ENCODE peak calls at places on chromosomes 3 and 15, in eight cellular contexts. One of them, this sample, is unnamed.

GRCh38 chr15:66851226-66852063 is 149.4 kb downstream of the SMAD6 start:
- DNase-seq in endothelial cell: peak
- DNase-seq in pancreas: peak
- DNase-seq in adipocyte: peak
- DNase-seq in RKO: peak
- DNase-seq in AG20443: peak
- DNase-seq in epithelial cell of proximal tubule: no peak
- DNase-seq in HTR-8/SVneo: peak
- DNase-seq in this sample: peak

GRCh38 chr3:30443756-30444673 is 162.4 kb upstream of the TGFBR2 start:
- DNase-seq in endothelial cell: no peak
- DNase-seq in HTR-8/SVneo: peak
- DNase-seq in adipocyte: peak
- DNase-seq in pancreas: no peak
- DNase-seq in AG20443: no peak
- DNase-seq in epithelial cell of proximal tubule: no peak
- DNase-seq in RKO: no peak
- DNase-seq in this sample: no peak

GRCh38 chr15:68585574-68586273 is 6.9 kb downstream of the CORO2B start:
- DNase-seq in AG20443: no peak
- DNase-seq in HTR-8/SVneo: no peak
- DNase-seq in RKO: no peak
- DNase-seq in adipocyte: no peak
- DNase-seq in endothelial cell: no peak
- DNase-seq in pancreas: no peak
- DNase-seq in epithelial cell of proximal tubule: no peak
- DNase-seq in this sample: no peak

GRCh38 chr3:12822725-12823373 is 18.5 kb downstream of the RPL32 start:
- DNase-seq in RKO: peak
- DNase-seq in endothelial cell: no peak
- DNase-seq in HTR-8/SVneo: peak
- DNase-seq in AG20443: no peak
- DNase-seq in epithelial cell of proximal tubule: no peak
- DNase-seq in pancreas: no peak
- DNase-seq in adipocyte: peak
- DNase-seq in this sample: no peak

GRCh38 chr3:53229171-53229570 is 26.7 kb downstream of the TKT start:
- DNase-seq in pancreas: no peak
- DNase-seq in AG20443: no peak
- DNase-seq in endothelial cell: no peak
- DNase-seq in epithelial cell of proximal tubule: no peak
- DNase-seq in HTR-8/SVneo: no peak
- DNase-seq in RKO: no peak
- DNase-seq in adipocyte: no peak
- DNase-seq in this sample: no peak

GRCh38 chr15:38076806-38077205 is 142.4 kb downstream of the TMCO5A start:
- DNase-seq in HTR-8/SVneo: no peak
- DNase-seq in epithelial cell of proximal tubule: no peak
- DNase-seq in RKO: no peak
- DNase-seq in AG20443: no peak
- DNase-seq in endothelial cell: no peak
- DNase-seq in pancreas: no peak
- DNase-seq in adipocyte: no peak
- DNase-seq in this sample: no peak

GRCh38 chr3:53804697-53805462 is 41.3 kb downstream of the CHDH start:
- DNase-seq in endothelial cell: no peak
- DNase-seq in HTR-8/SVneo: peak
- DNase-seq in pancreas: no peak
- DNase-seq in epithelial cell of proximal tubule: no peak
- DNase-seq in AG20443: peak
- DNase-seq in adipocyte: peak
- DNase-seq in RKO: peak
- DNase-seq in this sample: peak

GRCh38 chr3:134028486-134029255 is 1.1 kb downstream of the SLCO2A1 start:
- DNase-seq in RKO: no peak
- DNase-seq in endothelial cell: no peak
- DNase-seq in HTR-8/SVneo: no peak
- DNase-seq in pancreas: no peak
- DNase-seq in epithelial cell of proximal tubule: no peak
- DNase-seq in AG20443: no peak
- DNase-seq in adipocyte: no peak
- DNase-seq in this sample: no peak

GRCh38 chr3:129448187-129448895 is 8.3 kb downstream of the IFT122 start:
- DNase-seq in pancreas: peak
- DNase-seq in RKO: no peak
- DNase-seq in AG20443: no peak
- DNase-seq in HTR-8/SVneo: no peak
- DNase-seq in epithelial cell of proximal tubule: peak
- DNase-seq in endothelial cell: no peak
- DNase-seq in adipocyte: no peak
- DNase-seq in this sample: no peak

GRCh38 chr15:37078566-37078965 is 21.8 kb downstream of the MEIS2 start:
- DNase-seq in epithelial cell of proximal tubule: no peak
- DNase-seq in AG20443: no peak
- DNase-seq in adipocyte: no peak
- DNase-seq in pancreas: no peak
- DNase-seq in HTR-8/SVneo: no peak
- DNase-seq in RKO: no peak
- DNase-seq in endothelial cell: no peak
- DNase-seq in this sample: no peak

GRCh38 chr15:45254405-45255293 is 2.6 kb downstream of the SLC28A2 start:
- DNase-seq in AG20443: no peak
- DNase-seq in adipocyte: no peak
- DNase-seq in pancreas: no peak
- DNase-seq in epithelial cell of proximal tubule: no peak
- DNase-seq in endothelial cell: no peak
- DNase-seq in RKO: peak
- DNase-seq in HTR-8/SVneo: no peak
- DNase-seq in this sample: no peak

GRCh38 chr3:192494176-192494575 is 233.2 kb downstream of the FGF12 start:
- DNase-seq in HTR-8/SVneo: no peak
- DNase-seq in epithelial cell of proximal tubule: no peak
- DNase-seq in endothelial cell: no peak
- DNase-seq in RKO: no peak
- DNase-seq in pancreas: no peak
- DNase-seq in adipocyte: no peak
- DNase-seq in AG20443: no peak
- DNase-seq in this sample: no peak

GRCh38 chr3:63232764-63233396 is 45.2 kb upstream of the SYNPR start:
- DNase-seq in epithelial cell of proximal tubule: no peak
- DNase-seq in AG20443: peak
- DNase-seq in RKO: peak
- DNase-seq in HTR-8/SVneo: no peak
- DNase-seq in pancreas: no peak
- DNase-seq in adipocyte: peak
- DNase-seq in endothelial cell: no peak
- DNase-seq in this sample: no peak

GRCh38 chr3:61466357-61466756 is 95.0 kb upstream of the PTPRG start:
- DNase-seq in HTR-8/SVneo: no peak
- DNase-seq in adipocyte: no peak
- DNase-seq in RKO: no peak
- DNase-seq in AG20443: no peak
- DNase-seq in epithelial cell of proximal tubule: no peak
- DNase-seq in endothelial cell: no peak
- DNase-seq in pancreas: no peak
- DNase-seq in this sample: no peak

GRCh38 chr3:67551366-67552016 is 102.9 kb downstream of the SUCLG2 start:
- DNase-seq in adipocyte: no peak
- DNase-seq in HTR-8/SVneo: no peak
- DNase-seq in pancreas: no peak
- DNase-seq in AG20443: no peak
- DNase-seq in epithelial cell of proximal tubule: no peak
- DNase-seq in endothelial cell: no peak
- DNase-seq in RKO: no peak
- DNase-seq in this sample: no peak

GRCh38 chr3:197692641-197693040 is 44.1 kb downstream of the RUBCN start:
- DNase-seq in endothelial cell: no peak
- DNase-seq in epithelial cell of proximal tubule: no peak
- DNase-seq in HTR-8/SVneo: no peak
- DNase-seq in RKO: no peak
- DNase-seq in AG20443: no peak
- DNase-seq in adipocyte: peak
- DNase-seq in pancreas: no peak
- DNase-seq in this sample: no peak

GRCh38 chr15:52653451-52653964 is 25.7 kb downstream of the ATOSA start:
- DNase-seq in AG20443: peak
- DNase-seq in HTR-8/SVneo: peak
- DNase-seq in endothelial cell: no peak
- DNase-seq in epithelial cell of proximal tubule: peak
- DNase-seq in RKO: no peak
- DNase-seq in adipocyte: peak
- DNase-seq in pancreas: no peak
- DNase-seq in this sample: peak

GRCh38 chr3:24351779-24352469 is 142.7 kb downstream of the THRB start:
- DNase-seq in HTR-8/SVneo: no peak
- DNase-seq in AG20443: peak
- DNase-seq in pancreas: peak
- DNase-seq in endothelial cell: no peak
- DNase-seq in RKO: no peak
- DNase-seq in epithelial cell of proximal tubule: no peak
- DNase-seq in adipocyte: peak
- DNase-seq in this sample: no peak

GRCh38 chr15:52100807-52101206 is 11.8 kb downstream of the BCL2L10 start:
- DNase-seq in HTR-8/SVneo: no peak
- DNase-seq in RKO: peak
- DNase-seq in adipocyte: peak
- DNase-seq in epithelial cell of proximal tubule: peak
- DNase-seq in pancreas: no peak
- DNase-seq in AG20443: peak
- DNase-seq in endothelial cell: no peak
- DNase-seq in this sample: peak

GRCh38 chr15:62440731-62441130 is 275.6 kb upstream of the C2CD4B start:
- DNase-seq in HTR-8/SVneo: no peak
- DNase-seq in RKO: no peak
- DNase-seq in epithelial cell of proximal tubule: no peak
- DNase-seq in endothelial cell: no peak
- DNase-seq in AG20443: no peak
- DNase-seq in pancreas: no peak
- DNase-seq in adipocyte: no peak
- DNase-seq in this sample: no peak

GRCh38 chr3:23913182-23913581 is 3.6 kb downstream of the NKIRAS1 start:
- DNase-seq in adipocyte: no peak
- DNase-seq in HTR-8/SVneo: no peak
- DNase-seq in AG20443: no peak
- DNase-seq in endothelial cell: no peak
- DNase-seq in RKO: no peak
- DNase-seq in pancreas: no peak
- DNase-seq in epithelial cell of proximal tubule: no peak
- DNase-seq in this sample: no peak

GRCh38 chr3:74435631-74436030 is 178.8 kb downstream of the CNTN3 start:
- DNase-seq in adipocyte: no peak
- DNase-seq in epithelial cell of proximal tubule: no peak
- DNase-seq in endothelial cell: no peak
- DNase-seq in AG20443: no peak
- DNase-seq in pancreas: no peak
- DNase-seq in RKO: no peak
- DNase-seq in HTR-8/SVneo: no peak
- DNase-seq in this sample: no peak

GRCh38 chr3:62954579-62954978 is 79.4 kb upstream of the CADPS start:
- DNase-seq in HTR-8/SVneo: no peak
- DNase-seq in endothelial cell: no peak
- DNase-seq in AG20443: no peak
- DNase-seq in pancreas: no peak
- DNase-seq in epithelial cell of proximal tubule: no peak
- DNase-seq in adipocyte: no peak
- DNase-seq in RKO: no peak
- DNase-seq in this sample: no peak

GRCh38 chr3:41893977-41894376 is 67.9 kb downstream of the ULK4 start:
- DNase-seq in AG20443: peak
- DNase-seq in epithelial cell of proximal tubule: no peak
- DNase-seq in adipocyte: peak
- DNase-seq in RKO: peak
- DNase-seq in HTR-8/SVneo: peak
- DNase-seq in pancreas: no peak
- DNase-seq in endothelial cell: peak
- DNase-seq in this sample: no peak

GRCh38 chr3:115788921-115789470 is 165.7 kb downstream of the GAP43 start:
- DNase-seq in epithelial cell of proximal tubule: peak
- DNase-seq in HTR-8/SVneo: peak
- DNase-seq in adipocyte: peak
- DNase-seq in RKO: peak
- DNase-seq in AG20443: peak
- DNase-seq in endothelial cell: no peak
- DNase-seq in pancreas: no peak
- DNase-seq in this sample: peak

GRCh38 chr15:34582461-34583357 is 742 bp downstream of the GOLGA8B start:
- DNase-seq in adipocyte: peak
- DNase-seq in HTR-8/SVneo: peak
- DNase-seq in pancreas: peak
- DNase-seq in RKO: peak
- DNase-seq in AG20443: peak
- DNase-seq in endothelial cell: peak
- DNase-seq in epithelial cell of proximal tubule: no peak
- DNase-seq in this sample: no peak

GRCh38 chr3:129068291-129068886 is 7.8 kb downstream of the GP9 start:
- DNase-seq in HTR-8/SVneo: no peak
- DNase-seq in endothelial cell: no peak
- DNase-seq in AG20443: no peak
- DNase-seq in pancreas: no peak
- DNase-seq in adipocyte: no peak
- DNase-seq in epithelial cell of proximal tubule: no peak
- DNase-seq in RKO: no peak
- DNase-seq in this sample: no peak

GRCh38 chr3:100602506-100603444 is 6.6 kb upstream of the ADGRG7 start:
- DNase-seq in AG20443: no peak
- DNase-seq in RKO: no peak
- DNase-seq in HTR-8/SVneo: no peak
- DNase-seq in pancreas: no peak
- DNase-seq in endothelial cell: no peak
- DNase-seq in adipocyte: no peak
- DNase-seq in epithelial cell of proximal tubule: no peak
- DNase-seq in this sample: no peak

GRCh38 chr3:195209836-195210551 is 61.0 kb downstream of the XXYLT1 start:
- DNase-seq in endothelial cell: no peak
- DNase-seq in RKO: no peak
- DNase-seq in adipocyte: peak
- DNase-seq in epithelial cell of proximal tubule: no peak
- DNase-seq in AG20443: peak
- DNase-seq in HTR-8/SVneo: no peak
- DNase-seq in pancreas: no peak
- DNase-seq in this sample: no peak

GRCh38 chr15:70775160-70775559 is 11.8 kb upstream of the UACA start:
- DNase-seq in epithelial cell of proximal tubule: peak
- DNase-seq in RKO: peak
- DNase-seq in AG20443: peak
- DNase-seq in adipocyte: peak
- DNase-seq in pancreas: no peak
- DNase-seq in HTR-8/SVneo: peak
- DNase-seq in endothelial cell: no peak
- DNase-seq in this sample: no peak

GRCh38 chr3:67000006-67000405 is 1.9 kb downstream of the KBTBD8 start:
- DNase-seq in HTR-8/SVneo: no peak
- DNase-seq in pancreas: no peak
- DNase-seq in AG20443: no peak
- DNase-seq in epithelial cell of proximal tubule: peak
- DNase-seq in adipocyte: no peak
- DNase-seq in RKO: peak
- DNase-seq in endothelial cell: no peak
- DNase-seq in this sample: peak

GRCh38 chr3:188296761-188297689 is 143.1 kb downstream of the LPP start:
- DNase-seq in AG20443: peak
- DNase-seq in adipocyte: peak
- DNase-seq in HTR-8/SVneo: peak
- DNase-seq in pancreas: peak
- DNase-seq in epithelial cell of proximal tubule: peak
- DNase-seq in RKO: peak
- DNase-seq in endothelial cell: no peak
- DNase-seq in this sample: peak

GRCh38 chr3:98961161-98962155 is 60.0 kb upstream of the DCBLD2 start:
- DNase-seq in endothelial cell: no peak
- DNase-seq in RKO: no peak
- DNase-seq in HTR-8/SVneo: no peak
- DNase-seq in pancreas: no peak
- DNase-seq in epithelial cell of proximal tubule: no peak
- DNase-seq in AG20443: peak
- DNase-seq in adipocyte: peak
- DNase-seq in this sample: no peak

This sample was measured in kidney epithelial cell.